ENCODE peak calls at places on chromosomes 16 and 17, in five cellular contexts. A is colonic mucosa, O is SK-N-SH, Q is cardiac fibroblast, D is stomach. U is an unnamed sample.

GRCh38 chr17:8831234-8831849 is 32.2 kb upstream of the MFSD6L start:
- DNase-seq in A (no peak), D (no peak), Q (no peak), O (no peak), U (no peak)

GRCh38 chr17:49898547-49899490 is 51.0 kb upstream of the TAC4 start:
- DNase-seq in D (no peak), O (no peak), A (no peak), Q (no peak), U (no peak)

GRCh38 chr17:38701504-38702165 is 3.4 kb upstream of the MLLT6 start:
- DNase-seq in A (peak; percentile 55), D (no peak), Q (peak; percentile 26), O (no peak), U (no peak)

GRCh38 chr17:16215002-16215272 is 397 bp downstream of the NCOR1 start:
- DNase-seq in A (peak; percentile 51), D (peak; percentile 47), Q (peak; percentile 34), O (peak; percentile 80), U (no peak)

GRCh38 chr17:4858880-4859260 is 25.7 kb downstream of the MINK1 start:
- DNase-seq in D (peak; percentile 59), Q (peak; percentile 47), A (peak; percentile 35), O (peak; percentile 83), U (no peak)

GRCh38 chr16:76653390-76654026 is 376.3 kb downstream of the CNTNAP4 start:
- DNase-seq in A (no peak), D (no peak), Q (peak; percentile 65), O (peak; percentile 39), U (peak; percentile 0)

GRCh38 chr16:19179890-19180490 is 11.9 kb downstream of the SYT17 start:
- DNase-seq in A (peak; percentile 71), D (peak; percentile 72), O (peak; percentile 72), Q (peak; percentile 48), U (no peak)

GRCh38 chr17:57842280-57842679 is 7.6 kb downstream of the MRPS23 start:
- DNase-seq in A (no peak), O (no peak), Q (no peak), D (no peak), U (no peak)

GRCh38 chr16:70685061-70685937 is 554 bp downstream of the MTSS2 start:
- DNase-seq in Q (no peak), A (no peak), O (peak; percentile 78), D (no peak), U (no peak)

GRCh38 chr17:82213251-82214011 is 789 bp upstream of the CCDC57 start:
- DNase-seq in D (no peak), O (peak; percentile 97), A (no peak), Q (peak; percentile 77), U (peak; percentile 23)

GRCh38 chr17:82214012-82214628 is 1.5 kb upstream of the CCDC57 start:
- DNase-seq in Q (no peak), D (no peak), O (peak; percentile 53), A (no peak), U (no peak)

GRCh38 chr17:82215972-82216300 is 3.3 kb upstream of the CCDC57 start:
- DNase-seq in Q (no peak), O (peak; percentile 31), D (no peak), A (no peak), U (no peak)

GRCh38 chr17:82215095-82215971 is 2.7 kb upstream of the CCDC57 start:
- DNase-seq in O (peak; percentile 87), D (no peak), Q (peak; percentile 36), A (no peak), U (no peak)

DNA sequence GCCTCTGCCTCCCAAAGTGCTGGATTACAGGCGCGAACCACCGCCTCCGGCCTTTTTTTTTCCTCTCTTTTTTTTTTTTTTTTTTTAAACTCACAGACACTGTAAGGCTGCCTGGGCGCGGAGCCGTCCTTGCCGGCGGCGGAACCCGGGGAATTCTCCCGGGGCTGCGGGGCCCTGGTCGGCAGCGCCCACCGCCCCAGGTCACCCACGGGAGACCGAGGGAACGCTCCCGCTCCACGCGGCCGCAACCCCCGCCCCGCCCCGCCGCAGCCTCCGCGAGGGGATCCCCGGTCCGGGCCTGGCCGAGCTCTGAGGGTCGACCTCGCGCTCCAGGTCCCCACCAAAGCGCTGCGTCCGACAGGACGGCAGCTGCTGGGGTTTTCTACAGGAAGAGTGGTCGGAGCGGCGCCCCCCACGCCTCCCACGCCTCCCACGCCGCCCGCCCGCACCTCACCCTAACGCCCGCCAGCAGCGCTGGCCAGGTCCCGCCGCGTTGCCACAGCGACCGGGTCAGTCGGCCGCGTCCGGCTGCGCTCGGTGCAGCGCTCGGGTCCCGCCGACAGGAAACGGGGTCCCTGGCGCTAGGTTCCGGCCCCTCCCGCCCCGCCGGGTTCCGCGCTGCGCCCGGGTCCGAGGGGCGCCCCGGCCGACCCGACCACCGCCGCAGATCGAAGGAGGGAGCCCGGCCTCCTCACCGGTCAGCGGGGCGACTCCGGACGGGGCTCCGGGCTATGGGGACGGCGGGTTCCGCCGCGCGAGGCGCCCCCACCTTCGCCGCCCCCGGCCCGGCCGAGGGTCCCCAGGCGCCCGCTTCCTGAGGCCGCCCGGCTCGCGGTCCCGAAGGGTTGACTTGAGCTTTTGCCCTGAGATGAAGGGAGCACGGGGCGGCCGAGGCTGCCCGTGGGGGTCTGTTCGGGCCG is at the start of gene CCDC57:
- DNase-seq in O (peak; percentile 99), A (peak; percentile 78), Q (peak; percentile 85), D (peak; percentile 87), U (no peak)
- TF ChIP-seq CTCF in O (no peak), A (no peak), Q (no peak), D (no peak), U (no peak)

GRCh38 chr16:77789085-77789611 is 784 bp downstream of the VAT1L start:
- DNase-seq in A (no peak), Q (no peak), O (peak; percentile 47), D (no peak), U (no peak)
- H3K4me3 ChIP-seq in A (peak overlapping the region; percentile 30), Q (peak overlapping the region; percentile 49), O (peak overlapping the region; percentile 95), D (peak overlapping the region; percentile 50), U (peak overlapping the region; percentile 85)

DNA sequence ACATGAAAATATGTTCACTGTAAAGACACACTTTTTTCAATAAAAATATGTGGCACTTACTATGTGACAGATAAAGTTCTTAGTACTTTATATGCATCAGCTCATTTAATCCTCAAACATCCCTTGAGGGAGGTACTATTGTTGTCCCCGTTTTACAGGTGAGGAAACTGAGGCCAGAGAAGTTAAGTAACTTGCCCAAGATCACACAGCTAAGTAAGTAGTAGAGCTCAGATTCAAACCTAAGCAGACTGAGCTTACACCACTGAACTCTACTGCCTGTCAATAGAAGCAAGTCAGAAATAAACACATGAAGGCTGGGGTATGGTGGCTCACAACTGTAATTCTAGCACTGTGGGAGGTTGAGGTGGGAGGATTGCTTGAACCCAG is 13.9 kb downstream of the CDH3 start:
- DNase-seq in Q (no peak), D (no peak), A (no peak), O (no peak), U (no peak)
- TF ChIP-seq CTCF in Q (no peak), D (no peak), A (no peak), O (no peak), U (no peak)

GRCh38 chr16:89357055-89357454 is 133.3 kb downstream of the ANKRD11 start:
- DNase-seq in O (no peak), Q (no peak), A (no peak), D (no peak), U (no peak)
- H3K4me3 ChIP-seq in O (no peak overlapping the region), Q (no peak overlapping the region), A (no peak overlapping the region), D (no peak overlapping the region), U (no peak overlapping the region)

GRCh38 chr17:29862951-29863350 is 67.1 kb downstream of the SSH2 start:
- DNase-seq in D (no peak), A (no peak), O (no peak), Q (no peak), U (no peak)

GRCh38 chr17:29870836-29871430 is 59.1 kb downstream of the SSH2 start:
- DNase-seq in Q (no peak), O (no peak), A (no peak), D (no peak), U (no peak)

GRCh38 chr17:29862127-29862526 is 67.9 kb downstream of the SSH2 start:
- DNase-seq in A (no peak), O (no peak), Q (no peak), D (no peak), U (no peak)

GRCh38 chr17:29866746-29867404 is 63.2 kb downstream of the SSH2 start:
- DNase-seq in A (no peak), Q (no peak), O (no peak), D (no peak), U (no peak)

DNA sequence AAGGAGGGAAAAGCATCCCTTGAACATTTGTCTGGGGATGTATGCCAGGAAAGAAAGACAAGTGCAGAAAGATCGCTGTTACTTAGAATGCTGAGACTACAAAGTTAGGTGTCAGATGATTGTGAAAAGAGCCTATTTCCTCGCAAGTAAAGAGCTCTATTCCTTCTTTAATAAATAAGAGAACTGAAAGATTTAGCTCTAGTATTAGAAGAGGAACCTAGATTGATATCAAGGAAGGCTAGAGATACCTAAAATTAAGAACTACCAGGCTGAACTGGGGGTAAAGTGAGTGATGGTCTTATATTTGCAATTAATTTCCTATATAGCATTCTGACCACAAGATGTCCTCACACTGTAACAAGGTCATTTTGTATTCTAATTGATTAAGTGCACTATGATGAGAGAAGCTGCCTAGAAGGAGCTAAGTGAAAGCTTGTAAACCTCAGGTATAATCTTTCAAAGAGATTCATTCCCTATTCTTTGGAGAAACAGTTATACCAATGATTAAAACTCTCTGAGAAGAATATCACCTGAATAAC is 62.3 kb downstream of the SSH2 start:
- DNase-seq in Q (no peak), O (no peak), A (no peak), D (no peak), U (no peak)
- TF ChIP-seq CTCF in Q (no peak), O (peak; percentile 50), A (no peak), D (peak; percentile 20), U (no peak)

GRCh38 chr17:48615963-48616718 is 1.0 kb upstream of the HOXB8 start:
- DNase-seq in Q (no peak), D (no peak), A (no peak), O (no peak), U (no peak)

GRCh38 chr17:48613862-48614694 is 1.0 kb downstream of the HOXB8 start:
- DNase-seq in A (no peak), Q (no peak), O (no peak), D (no peak), U (no peak)

GRCh38 chr17:48614904-48615211 is 234 bp downstream of the HOXB8 start:
- DNase-seq in Q (no peak), D (no peak), O (no peak), A (no peak), U (no peak)

GRCh38 chr17:48616719-48617514 is 1.8 kb upstream of the HOXB8 start:
- DNase-seq in D (no peak), A (no peak), Q (no peak), O (no peak), U (no peak)

DNA sequence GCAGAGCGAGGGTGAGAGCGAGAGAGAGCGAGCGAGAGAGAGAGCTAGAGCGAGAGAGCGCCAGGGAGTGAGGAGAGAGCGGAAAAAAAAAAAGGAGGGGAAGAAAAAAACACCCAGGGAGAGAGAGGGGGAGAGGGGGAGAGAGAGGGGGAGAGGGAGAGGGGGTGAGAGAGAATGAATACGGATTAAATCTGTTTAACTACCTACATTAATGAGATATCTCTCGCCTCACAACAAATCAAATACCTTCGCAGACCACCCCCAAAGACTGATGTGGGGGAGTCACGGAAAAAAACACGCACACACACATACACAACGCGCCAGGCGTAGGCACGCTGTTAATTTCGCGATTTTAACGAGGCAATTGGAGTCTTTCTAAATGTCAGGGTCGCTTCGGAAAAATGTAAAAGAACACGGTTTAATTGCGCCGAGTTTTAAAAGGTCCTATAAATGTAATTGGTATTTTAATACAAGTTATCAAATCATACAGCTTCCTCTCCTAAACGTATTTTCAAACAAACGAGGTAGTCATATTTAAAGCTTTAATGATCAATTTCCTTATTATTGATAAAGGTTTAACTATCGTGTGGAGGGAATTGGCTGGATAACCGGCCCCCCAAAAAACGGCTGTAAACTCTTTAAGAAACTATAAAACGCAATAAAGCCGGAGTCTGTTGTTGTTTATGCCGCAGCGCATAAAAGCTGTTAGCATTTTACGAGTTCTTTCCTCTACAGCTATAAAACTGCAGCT is at the start of gene HOXB8:
- DNase-seq in O (no peak), D (no peak), A (no peak), Q (no peak), U (no peak)
- H3K4me3 ChIP-seq in O (no peak within 1 kb of the TSS), D (peak within 1 kb of the TSS; percentile 54), A (peak within 1 kb of the TSS; percentile 57), Q (no peak within 1 kb of the TSS), U (peak within 1 kb of the TSS; percentile 67)

U was measured in AG04449.